ENCODE peak calls at places on chromosomes 2 and 18, in five cellular contexts. V is H1, K is SK-N-SH, U is HCT116, A is K562. C is an unnamed sample.

GRCh38 chr2:117980381-117980780 is 33.5 kb downstream of the CCDC93 start:
- DNase-seq in V (no peak), K (no peak), U (no peak), A (no peak), C (no peak)

GRCh38 chr2:12555012-12555645 is 161.6 kb upstream of the TRIB2 start:
- DNase-seq in V (no peak), K (peak), U (no peak), A (peak), C (no peak)

GRCh38 chr2:166193446-166193845 is 65.6 kb upstream of the SCN1A start:
- DNase-seq in V (no peak), K (no peak), U (no peak), A (no peak), C (no peak)

GRCh38 chr2:200765139-200765951 is 46.4 kb upstream of the BZW1 start:
- DNase-seq in V (no peak), K (no peak), U (peak), A (no peak), C (peak)

GRCh38 chr2:134657650-134658250 is 61.0 kb downstream of the TMEM163 start:
- DNase-seq in V (no peak), K (no peak), U (peak), A (no peak), C (no peak)

GRCh38 chr2:201774546-201774945 is 6.2 kb downstream of the ALS2 start:
- DNase-seq in V (no peak), K (no peak), U (no peak), A (no peak), C (no peak)

GRCh38 chr2:28809927-28810326 is 707 bp upstream of the SPDYA start:
- DNase-seq in V (no peak), K (no peak), U (no peak), A (no peak), C (no peak)

GRCh38 chr18:36829362-36830140 is 624 bp downstream of the KIAA1328 start:
- DNase-seq in V (no peak), K (no peak), U (no peak), A (no peak), C (no peak)

GRCh38 chr2:227888289-227888688 is 16.9 kb downstream of the DAW1 start:
- DNase-seq in V (no peak), K (no peak), U (peak), A (no peak), C (no peak)

GRCh38 chr2:239916205-239917127 is 108.7 kb downstream of the NDUFA10 start:
- DNase-seq in V (no peak), K (no peak), U (no peak), A (no peak), C (no peak)
- TF ChIP-seq SIN3A in V (no peak), K (no peak), U (no peak), A (no peak), C (no peak)

DNA sequence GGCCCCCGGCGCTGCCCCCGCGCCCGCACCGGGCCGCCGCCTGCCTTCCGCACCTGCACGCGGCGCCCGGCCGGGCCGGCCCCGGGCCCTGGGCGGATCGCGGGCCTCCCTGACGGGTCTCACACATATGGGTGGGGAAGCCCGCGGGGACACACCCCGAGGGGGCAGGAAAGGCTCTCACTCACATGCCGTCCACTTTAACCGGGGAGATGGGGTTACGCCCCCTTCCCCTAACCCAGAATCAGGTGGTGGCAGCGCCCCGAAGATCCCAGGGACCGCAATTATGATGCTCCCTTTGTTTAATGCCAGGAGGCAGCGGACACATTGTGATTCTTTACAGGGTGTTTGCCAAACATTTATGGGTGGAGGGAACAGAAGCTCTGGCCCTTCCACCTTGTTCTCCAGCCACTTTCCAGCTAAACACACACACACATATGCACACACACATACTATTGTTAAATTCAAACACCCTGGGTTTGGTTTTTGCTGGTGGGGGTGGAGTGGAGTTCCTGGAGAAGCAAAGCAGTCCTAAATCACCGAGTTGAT is 433 bp upstream of the ANKRD44 start:
- DNase-seq in V (no peak), K (peak), U (no peak), A (no peak), C (no peak)
- TF ChIP-seq CTCF in V (no peak), K (no peak), U (no peak), A (no peak), C (peak)

GRCh38 chr2:144606756-144607498 is 87.0 kb upstream of the ZEB2 start:
- DNase-seq in V (no peak), K (no peak), U (no peak), A (no peak), C (no peak)

GRCh38 chr2:144603334-144603733 is 83.4 kb upstream of the ZEB2 start:
- DNase-seq in V (no peak), K (no peak), U (no peak), A (no peak), C (no peak)

GRCh38 chr2:144607899-144608477 is 88.1 kb upstream of the ZEB2 start:
- DNase-seq in V (no peak), K (no peak), U (no peak), A (no peak), C (no peak)

GRCh38 chr2:144605232-144605631 is 85.3 kb upstream of the ZEB2 start:
- DNase-seq in V (no peak), K (no peak), U (no peak), A (no peak), C (no peak)
- H3K27ac ChIP-seq in V (no peak), K (no peak), U (no peak), A (no peak), C (no peak)

DNA sequence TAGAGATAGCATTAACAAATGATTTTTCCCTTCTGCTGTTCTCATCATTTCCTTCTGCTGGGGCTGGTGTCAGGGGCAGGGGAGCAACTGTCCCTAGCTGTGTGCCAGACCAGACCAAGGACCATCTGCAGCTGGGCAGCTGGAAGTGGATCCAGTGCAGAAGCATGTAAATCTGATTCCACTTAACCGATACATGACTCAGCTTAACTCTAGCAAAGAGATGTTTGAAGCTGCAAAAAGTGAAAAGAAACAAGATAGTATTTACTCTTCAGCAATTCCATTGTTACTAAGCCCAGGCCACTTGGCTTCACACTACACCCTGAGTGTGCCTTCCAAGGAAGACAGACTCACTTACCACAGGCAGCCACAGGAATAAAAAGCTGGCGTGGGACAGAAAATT is 151.1 kb downstream of the GALNT1 start:
- DNase-seq in V (no peak), K (no peak), U (no peak), A (no peak), C (no peak)
- TF ChIP-seq SIN3A in V (no peak), K (no peak), U (no peak), A (no peak), C (no peak)

GRCh38 chr2:240914645-240915525 is 8.7 kb downstream of the CROCC2 start:
- DNase-seq in V (no peak), K (no peak), U (no peak), A (no peak), C (no peak)
- TF ChIP-seq CTCF in V (no peak), K (no peak), U (no peak), A (no peak), C (peak)

C was measured in Panc1.